ENCODE peak calls at places on chromosomes 6 and 20, in eight cellular contexts. One of them, this sample, is unnamed.

GRCh38 chr6:11876934-11877433 is 98.4 kb upstream of the ADTRP start:
- DNase-seq in hippocampal formation: no peak
- DNase-seq in RCC 7860: no peak
- DNase-seq in Calu3: no peak
- DNase-seq in astrocyte of the cerebellum: no peak
- DNase-seq in endodermal cell: no peak
- DNase-seq in left colon: no peak
- DNase-seq in GM10248: peak; percentile 53
- DNase-seq in this sample: peak; percentile 55

GRCh38 chr6:142692942-142693341 is 252.0 kb downstream of the HIVEP2 start:
- DNase-seq in RCC 7860: peak; percentile 73
- DNase-seq in astrocyte of the cerebellum: peak; percentile 92
- DNase-seq in hippocampal formation: peak; percentile 29
- DNase-seq in Calu3: peak; percentile 66
- DNase-seq in left colon: peak; percentile 62
- DNase-seq in endodermal cell: peak; percentile 91
- DNase-seq in GM10248: peak; percentile 41
- DNase-seq in this sample: peak; percentile 43

GRCh38 chr6:22082278-22082677 is 214.6 kb downstream of the PRL start:
- DNase-seq in RCC 7860: no peak
- DNase-seq in left colon: no peak
- DNase-seq in Calu3: no peak
- DNase-seq in endodermal cell: no peak
- DNase-seq in hippocampal formation: no peak
- DNase-seq in astrocyte of the cerebellum: no peak
- DNase-seq in GM10248: no peak
- DNase-seq in this sample: no peak

GRCh38 chr6:26571592-26572296 is 25.0 kb upstream of the ABT1 start:
- DNase-seq in GM10248: no peak
- DNase-seq in left colon: peak; percentile 53
- DNase-seq in hippocampal formation: peak; percentile 39
- DNase-seq in endodermal cell: peak; percentile 91
- DNase-seq in Calu3: peak; percentile 81
- DNase-seq in astrocyte of the cerebellum: peak; percentile 60
- DNase-seq in RCC 7860: peak; percentile 96
- DNase-seq in this sample: no peak

GRCh38 chr6:45697605-45698004 is 318.1 kb downstream of the CLIC5 start:
- DNase-seq in RCC 7860: peak; percentile 96
- DNase-seq in endodermal cell: no peak
- DNase-seq in Calu3: no peak
- DNase-seq in hippocampal formation: no peak
- DNase-seq in left colon: no peak
- DNase-seq in GM10248: no peak
- DNase-seq in astrocyte of the cerebellum: peak; percentile 95
- DNase-seq in this sample: no peak

GRCh38 chr6:34053721-34054120 is 92.2 kb downstream of the GRM4 start:
- DNase-seq in left colon: peak; percentile 49
- DNase-seq in GM10248: no peak
- DNase-seq in astrocyte of the cerebellum: no peak
- DNase-seq in RCC 7860: no peak
- DNase-seq in Calu3: no peak
- DNase-seq in endodermal cell: peak; percentile 78
- DNase-seq in hippocampal formation: no peak
- DNase-seq in this sample: no peak

GRCh38 chr6:134035823-134036296 is 16.6 kb downstream of the SLC2A12 start:
- DNase-seq in left colon: peak; percentile 16
- DNase-seq in astrocyte of the cerebellum: peak; percentile 58
- DNase-seq in endodermal cell: no peak
- DNase-seq in Calu3: peak; percentile 83
- DNase-seq in RCC 7860: peak; percentile 72
- DNase-seq in GM10248: no peak
- DNase-seq in hippocampal formation: peak; percentile 28
- DNase-seq in this sample: no peak

GRCh38 chr6:37731888-37732287 is 34.2 kb upstream of the MDGA1 start:
- DNase-seq in Calu3: peak; percentile 46
- DNase-seq in GM10248: peak; percentile 87
- DNase-seq in endodermal cell: peak; percentile 60
- DNase-seq in RCC 7860: no peak
- DNase-seq in hippocampal formation: no peak
- DNase-seq in left colon: peak; percentile 58
- DNase-seq in astrocyte of the cerebellum: no peak
- DNase-seq in this sample: peak; percentile 85

GRCh38 chr6:636488-636887 is 20.4 kb downstream of the HUS1B start:
- DNase-seq in left colon: no peak
- DNase-seq in GM10248: peak; percentile 66
- DNase-seq in RCC 7860: no peak
- DNase-seq in astrocyte of the cerebellum: no peak
- DNase-seq in hippocampal formation: no peak
- DNase-seq in endodermal cell: no peak
- DNase-seq in Calu3: no peak
- DNase-seq in this sample: peak; percentile 57

GRCh38 chr6:22614541-22614940 is 45.2 kb downstream of the HDGFL1 start:
- DNase-seq in Calu3: no peak
- DNase-seq in left colon: no peak
- DNase-seq in RCC 7860: no peak
- DNase-seq in hippocampal formation: no peak
- DNase-seq in astrocyte of the cerebellum: no peak
- DNase-seq in endodermal cell: no peak
- DNase-seq in GM10248: no peak
- DNase-seq in this sample: no peak

GRCh38 chr6:53811746-53812145 is 16.9 kb downstream of the LRRC1 start:
- DNase-seq in endodermal cell: peak; percentile 83
- DNase-seq in GM10248: no peak
- DNase-seq in astrocyte of the cerebellum: no peak
- DNase-seq in Calu3: no peak
- DNase-seq in RCC 7860: no peak
- DNase-seq in hippocampal formation: no peak
- DNase-seq in left colon: no peak
- DNase-seq in this sample: no peak

GRCh38 chr20:24756292-24757025 is 192.6 kb upstream of the CST7 start:
- DNase-seq in GM10248: no peak
- DNase-seq in left colon: no peak
- DNase-seq in astrocyte of the cerebellum: no peak
- DNase-seq in RCC 7860: no peak
- DNase-seq in endodermal cell: peak; percentile 35
- DNase-seq in hippocampal formation: no peak
- DNase-seq in Calu3: no peak
- DNase-seq in this sample: no peak

GRCh38 chr6:170101281-170102035 is 189.4 kb downstream of the DLL1 start:
- DNase-seq in RCC 7860: no peak
- DNase-seq in endodermal cell: peak; percentile 37
- DNase-seq in hippocampal formation: no peak
- DNase-seq in left colon: no peak
- DNase-seq in GM10248: no peak
- DNase-seq in astrocyte of the cerebellum: no peak
- DNase-seq in Calu3: no peak
- DNase-seq in this sample: no peak

GRCh38 chr20:36465109-36466080 is 75.9 kb upstream of the MYL9 start:
- DNase-seq in astrocyte of the cerebellum: peak; percentile 63
- DNase-seq in left colon: peak; percentile 36
- DNase-seq in hippocampal formation: no peak
- DNase-seq in Calu3: peak; percentile 41
- DNase-seq in endodermal cell: peak; percentile 80
- DNase-seq in GM10248: no peak
- DNase-seq in RCC 7860: peak; percentile 87
- DNase-seq in this sample: peak; percentile 49

GRCh38 chr6:141169419-141169818 is 963.3 kb upstream of the GJE1 start:
- DNase-seq in endodermal cell: no peak
- DNase-seq in hippocampal formation: no peak
- DNase-seq in Calu3: no peak
- DNase-seq in RCC 7860: no peak
- DNase-seq in left colon: no peak
- DNase-seq in astrocyte of the cerebellum: peak; percentile 64
- DNase-seq in GM10248: no peak
- DNase-seq in this sample: no peak

GRCh38 chr6:111484655-111484974 is 1.6 kb upstream of the REV3L start:
- DNase-seq in endodermal cell: peak; percentile 40
- DNase-seq in left colon: no peak
- DNase-seq in Calu3: no peak
- DNase-seq in hippocampal formation: no peak
- DNase-seq in GM10248: no peak
- DNase-seq in RCC 7860: peak; percentile 16
- DNase-seq in astrocyte of the cerebellum: no peak
- DNase-seq in this sample: no peak

GRCh38 chr6:160714731-160715130 is 12.7 kb downstream of the PLG start:
- DNase-seq in GM10248: no peak
- DNase-seq in RCC 7860: no peak
- DNase-seq in hippocampal formation: no peak
- DNase-seq in left colon: no peak
- DNase-seq in astrocyte of the cerebellum: no peak
- DNase-seq in endodermal cell: no peak
- DNase-seq in Calu3: no peak
- DNase-seq in this sample: no peak

This sample was measured in GM20000.